ENCODE peak calls at places on chromosome 6, in eight cellular contexts. D, O, E, T, H, M, J and X are unnamed samples. For H3K4me1, the result is how much of the 10 kb centered on the place peaks cover.

GRCh38 chr6:140537834-140538680 is 1163.6 kb upstream of the CITED2 start:
- DNase-seq in H (no peak), E (no peak), D (peak), J (no peak), T (no peak), O (peak), M (no peak), X (no peak)

GRCh38 chr6:2063547-2063946 is 181.9 kb downstream of the GMDS start:
- DNase-seq in T (no peak), M (no peak), O (no peak), H (no peak), D (no peak), E (no peak), J (no peak), X (no peak)

GRCh38 chr6:137025786-137026730 is 18.7 kb downstream of the IL20RA start:
- DNase-seq in M (no peak), D (peak), E (no peak), O (no peak), J (no peak), T (no peak), H (no peak), X (no peak)

GRCh38 chr6:121335111-121336008 is 1.1 kb upstream of the TBC1D32 start:
- DNase-seq in D (no peak), H (no peak), M (no peak), O (no peak), T (no peak), J (no peak), E (no peak), X (no peak)

GRCh38 chr6:92369309-92369708 is 1050.0 kb downstream of the EPHA7 start:
- DNase-seq in H (no peak), M (no peak), J (no peak), T (no peak), O (peak), E (no peak), D (no peak), X (no peak)

GRCh38 chr6:99641270-99641669 is 34.6 kb downstream of the PRDM13 start:
- DNase-seq in O (peak), T (no peak), E (no peak), D (no peak), H (no peak), M (no peak), J (no peak), X (no peak)

GRCh38 chr6:57102976-57103375 is 13.0 kb downstream of the ZNF451 start:
- DNase-seq in M (no peak), H (no peak), D (no peak), E (no peak), J (no peak), T (no peak), O (no peak), X (no peak)

GRCh38 chr6:45959534-45960195 is 56.0 kb downstream of the CLIC5 start:
- DNase-seq in D (peak), H (no peak), E (no peak), J (no peak), T (no peak), O (peak), M (no peak), X (no peak)

GRCh38 chr6:150667977-150668716 is 68.5 kb downstream of the PLEKHG1 start:
- DNase-seq in H (peak), J (peak), O (peak), E (peak), T (no peak), D (peak), M (peak), X (peak)

GRCh38 chr6:119312441-119312840 is 37.1 kb downstream of the MAN1A1 start:
- DNase-seq in D (no peak), T (no peak), O (no peak), M (no peak), E (no peak), H (no peak), J (no peak), X (no peak)
- H3K4me1 ChIP-seq in D (under half), T (under half), O (under half), M (under half), E (under half), H (under half), J (under half), X (half or more)

GRCh38 chr6:31203345-31203979 is 33.0 kb upstream of the POU5F1 start:
- DNase-seq in H (no peak), T (no peak), O (peak), E (no peak), D (peak), J (no peak), M (no peak), X (no peak)
- H3K4me1 ChIP-seq in H (under half), T (under half), O (under half), E (under half), D (under half), J (under half), M (under half), X (under half)

GRCh38 chr6:8082954-8083858 is 19.0 kb upstream of the BLOC1S5 start:
- DNase-seq in M (no peak), J (no peak), H (no peak), T (no peak), O (peak), E (peak), D (peak), X (peak)
- H3K4me1 ChIP-seq in M (under half), J (under half), H (under half), T (under half), O (half or more), E (under half), D (under half), X (under half)

GRCh38 chr6:170421921-170422320 is 115.4 kb downstream of the FAM120B start:
- DNase-seq in E (no peak), D (no peak), T (no peak), H (no peak), J (no peak), M (no peak), O (no peak), X (no peak)
- H3K4me1 ChIP-seq in E (under half), D (under half), T (under half), H (under half), J (under half), M (under half), O (under half), X (under half)